ENCODE peak calls at places on chromosomes 7 and 10, in four cellular contexts. O, I, X and L are unnamed samples.

GRCh38 chr10:14414901-14415300 is 84.2 kb upstream of the FRMD4A start:
- DNase-seq in O (no peak), I (no peak), X (no peak), L (no peak)

GRCh38 chr10:69160809-69161225 is 19.2 kb upstream of the SUPV3L1 start:
- DNase-seq in O (no peak), I (no peak), X (no peak), L (no peak)

GRCh38 chr7:116403265-116403664 is 96.3 kb upstream of the CAV2 start:
- DNase-seq in O (no peak), I (no peak), X (no peak), L (no peak)

GRCh38 chr7:47885309-47886000 is 62.8 kb downstream of the PKD1L1 start:
- DNase-seq in O (no peak), I (peak; percentile 17), X (no peak), L (no peak)

GRCh38 chr7:130695840-130696239 is 9.5 kb upstream of the TSGA13 start:
- DNase-seq in O (peak; percentile 6), I (no peak), X (no peak), L (no peak)

GRCh38 chr10:124624875-124625274 is 119.3 kb downstream of the FAM53B start:
- DNase-seq in O (no peak), I (no peak), X (no peak), L (peak; percentile 73)

GRCh38 chr10:124962421-124962820 is 20.5 kb downstream of the ZRANB1 start:
- DNase-seq in O (no peak), I (no peak), X (no peak), L (no peak)

GRCh38 chr10:100656479-100656878 is 88.9 kb upstream of the PAX2 start:
- DNase-seq in O (no peak), I (no peak), X (no peak), L (no peak)

GRCh38 chr7:54888736-54889082 is 129.7 kb upstream of the SEC61G start:
- DNase-seq in O (no peak), I (no peak), X (no peak), L (no peak)

GRCh38 chr10:46216836-46217748 is 69.7 kb upstream of the ANTXRL start:
- DNase-seq in O (no peak), I (no peak), X (peak; percentile 8), L (no peak)

GRCh38 chr7:96266580-96266979 is 55.3 kb downstream of the SLC25A13 start:
- DNase-seq in O (no peak), I (no peak), X (no peak), L (no peak)

GRCh38 chr7:96273716-96274115 is 48.2 kb downstream of the SLC25A13 start:
- DNase-seq in O (no peak), I (no peak), X (no peak), L (no peak)

GRCh38 chr7:96266015-96266414 is 55.9 kb downstream of the SLC25A13 start:
- DNase-seq in O (no peak), I (no peak), X (no peak), L (no peak)

DNA sequence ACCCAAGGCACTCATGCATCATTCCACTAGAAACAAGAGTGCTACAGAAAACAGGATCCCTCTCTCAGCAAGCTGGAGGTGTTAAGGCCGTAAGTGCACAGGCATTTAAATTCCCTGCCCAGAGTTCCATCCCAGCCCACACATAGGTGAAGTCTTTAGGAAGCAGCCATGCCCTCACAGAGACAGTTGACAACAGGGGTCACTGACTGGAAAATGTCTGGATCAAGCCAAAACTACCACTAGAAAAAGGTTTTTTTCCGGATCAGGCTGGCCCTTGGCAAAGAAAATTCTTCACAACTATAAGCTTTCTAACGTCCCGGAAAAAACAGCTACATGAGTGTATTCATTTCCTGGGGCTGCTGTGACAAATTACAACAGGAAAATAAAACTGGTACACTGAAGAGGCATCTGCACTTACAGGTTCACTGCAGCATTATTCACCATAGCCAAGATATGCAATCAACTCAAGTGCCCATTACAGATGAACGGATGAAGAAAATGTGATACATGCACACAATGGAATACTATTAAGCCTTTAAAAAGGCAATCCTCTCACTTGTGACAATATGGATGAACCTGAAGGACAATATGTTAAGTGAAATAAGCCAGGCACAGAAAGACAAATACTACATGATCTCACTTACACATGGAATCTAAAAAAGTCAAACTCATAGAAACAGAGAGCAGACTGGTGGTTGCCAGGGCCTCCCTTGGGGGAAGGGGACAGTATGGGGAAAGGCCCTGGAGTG is 52.5 kb downstream of the SLC25A13 start:
- DNase-seq in O (no peak), I (no peak), X (no peak), L (no peak)
- H3K4me1 ChIP-seq in O (no peaks in the 10 kb centered on the region), I (no peaks in the 10 kb centered on the region), X (no peaks in the 10 kb centered on the region), L (no peaks in the 10 kb centered on the region)

GRCh38 chr10:114539623-114540022 is 118.5 kb downstream of the ABLIM1 start:
- DNase-seq in O (no peak), I (no peak), X (no peak), L (no peak)
- H3K4me1 ChIP-seq in O (peaks cover 12% of the 10 kb centered on the region), I (peaks cover 3% of the 10 kb centered on the region), X (peaks cover 75% of the 10 kb centered on the region), L (peaks cover 2% of the 10 kb centered on the region)

GRCh38 chr10:33801705-33802104 is 467.2 kb upstream of the NRP1 start:
- DNase-seq in O (no peak), I (no peak), X (no peak), L (no peak)

GRCh38 chr10:33803248-33803647 is 468.8 kb upstream of the NRP1 start:
- DNase-seq in O (no peak), I (no peak), X (no peak), L (no peak)

GRCh38 chr10:33802566-33802965 is 468.1 kb upstream of the NRP1 start:
- DNase-seq in O (no peak), I (no peak), X (no peak), L (no peak)

GRCh38 chr10:33805831-33806230 is 471.4 kb upstream of the NRP1 start:
- DNase-seq in O (no peak), I (no peak), X (no peak), L (no peak)

DNA sequence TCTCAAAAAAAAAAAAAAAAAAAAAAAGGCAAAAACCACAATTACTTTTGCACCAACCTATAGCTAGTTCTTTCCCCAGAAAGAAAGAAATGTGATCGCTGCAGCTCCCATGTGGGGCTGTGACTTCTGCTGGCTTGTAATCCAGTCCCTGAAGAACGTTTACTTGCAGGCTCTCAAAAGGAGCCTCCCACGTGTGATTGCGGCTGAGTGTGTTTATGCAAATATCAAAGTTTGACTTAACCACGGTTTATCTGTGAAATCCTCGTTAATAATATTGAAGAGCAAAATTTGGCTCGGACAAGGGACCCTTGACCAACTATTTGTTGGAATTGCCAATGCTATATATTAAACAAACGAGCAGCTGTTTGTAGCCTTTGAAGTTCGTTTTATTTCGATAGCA is 470.1 kb upstream of the NRP1 start:
- DNase-seq in O (no peak), I (no peak), X (no peak), L (no peak)
- H3K4me1 ChIP-seq in O (peaks cover 18% of the 10 kb centered on the region), I (no peaks in the 10 kb centered on the region), X (no peaks in the 10 kb centered on the region), L (no peaks in the 10 kb centered on the region)

GRCh38 chr7:2097492-2097891 is 135.3 kb downstream of the MAD1L1 start:
- DNase-seq in O (no peak), I (no peak), X (no peak), L (no peak)

GRCh38 chr7:2096692-2097380 is 135.9 kb downstream of the MAD1L1 start:
- DNase-seq in O (no peak), I (no peak), X (no peak), L (no peak)

GRCh38 chr7:2098496-2098895 is 134.2 kb downstream of the MAD1L1 start:
- DNase-seq in O (no peak), I (no peak), X (no peak), L (no peak)

GRCh38 chr7:2099036-2099957 is 133.4 kb downstream of the MAD1L1 start:
- DNase-seq in O (no peak), I (no peak), X (peak; percentile 58), L (no peak)

GRCh38 chr7:2098056-2098455 is 134.7 kb downstream of the MAD1L1 start:
- DNase-seq in O (no peak), I (no peak), X (no peak), L (no peak)
- H3K4me1 ChIP-seq in O (peaks cover 10% of the 10 kb centered on the region), I (no peaks in the 10 kb centered on the region), X (peaks cover 37% of the 10 kb centered on the region), L (no peaks in the 10 kb centered on the region)

GRCh38 chr7:16801111-16801542 is 3.7 kb downstream of the AGR2 start:
- DNase-seq in O (peak; percentile 21), I (no peak), X (no peak), L (no peak)

GRCh38 chr7:16801579-16801978 is 3.2 kb downstream of the AGR2 start:
- DNase-seq in O (no peak), I (no peak), X (no peak), L (no peak)

GRCh38 chr7:16804674-16805439 is at the start of gene AGR2:
- DNase-seq in O (no peak), I (peak; percentile 71), X (no peak), L (peak; percentile 44)

DNA sequence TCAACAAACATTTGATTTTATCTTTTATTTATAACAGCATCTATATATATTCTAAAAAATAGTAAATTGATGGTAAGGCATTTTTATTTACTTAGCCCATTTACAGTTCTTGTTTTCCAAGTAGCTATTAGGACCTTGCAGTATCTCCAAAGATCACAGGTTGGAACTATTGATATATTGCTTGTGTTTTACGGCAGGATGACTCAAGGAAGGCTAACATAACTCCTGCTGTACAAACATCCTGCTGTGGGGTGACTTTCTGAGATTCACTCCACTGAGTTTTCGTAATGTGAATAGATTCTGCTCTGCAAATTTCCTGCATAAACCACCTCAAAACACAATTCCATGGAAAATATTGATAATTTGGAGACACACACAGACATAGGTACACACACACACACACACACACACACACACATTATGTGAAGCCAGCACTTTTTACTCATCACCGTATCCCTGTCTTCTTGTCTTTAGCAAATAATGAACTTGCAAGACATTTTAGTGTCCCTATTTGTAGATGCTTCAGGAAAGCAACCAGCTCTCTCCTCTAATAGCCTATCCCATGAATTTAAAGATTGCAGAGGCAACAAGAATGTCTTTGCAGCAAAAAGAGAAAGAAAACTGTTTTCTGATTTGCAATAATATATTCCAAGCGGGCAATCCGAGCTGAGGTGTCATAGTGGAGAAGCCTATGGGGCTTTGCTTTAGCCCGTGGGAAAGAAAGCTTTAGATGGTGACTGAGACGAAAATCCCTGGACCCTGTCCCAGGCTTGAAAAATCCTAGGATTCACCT is 722 bp downstream of the AGR2 start:
- DNase-seq in O (no peak), I (no peak), X (no peak), L (no peak)
- H3K4me1 ChIP-seq in O (no peaks in the 10 kb centered on the region), I (no peaks in the 10 kb centered on the region), X (no peaks in the 10 kb centered on the region), L (no peaks in the 10 kb centered on the region)

DNA sequence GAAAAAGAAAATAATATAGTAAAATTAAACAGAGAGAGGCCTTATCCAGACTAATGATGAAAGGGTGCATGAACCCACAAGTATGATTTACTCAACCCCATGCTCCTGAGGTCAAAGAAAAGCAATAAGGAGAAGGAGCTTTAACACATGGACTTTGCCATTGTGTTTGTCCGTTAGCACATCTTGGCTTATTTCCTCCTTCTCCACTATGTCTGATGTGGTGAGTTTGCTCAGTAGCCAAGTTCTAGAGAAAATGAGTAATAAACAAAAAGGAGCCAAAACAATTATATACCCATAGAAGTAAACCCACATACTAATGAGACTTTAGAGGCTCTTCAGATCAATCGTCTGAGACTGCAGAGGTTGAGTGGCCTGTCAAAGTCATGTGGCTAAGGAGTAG is 26.1 kb upstream of the ADD3 start:
- DNase-seq in O (no peak), I (no peak), X (no peak), L (no peak)
- H3K4me1 ChIP-seq in O (peaks cover 9% of the 10 kb centered on the region), I (peaks cover 3% of the 10 kb centered on the region), X (peaks cover 7% of the 10 kb centered on the region), L (no peaks in the 10 kb centered on the region)

GRCh38 chr10:114389429-114389828 is 14.9 kb downstream of the AFAP1L2 start:
- DNase-seq in O (no peak), I (no peak), X (no peak), L (no peak)
- H3K4me1 ChIP-seq in O (peaks cover 4% of the 10 kb centered on the region), I (peaks cover 6% of the 10 kb centered on the region), X (no peaks in the 10 kb centered on the region), L (peaks cover 6% of the 10 kb centered on the region)